ENCODE peak calls at places on chromosomes 5 and 9, in eight cellular contexts. One of them, this sample, is unnamed.
A peak's percentile ranks its signal among the peaks of the same experiment; 100 is the strongest.

GRCh38 chr5:73901455-73901854 is 275.5 kb downstream of the ARHGEF28 start:
- DNase-seq in HepG2: no peak
- DNase-seq in stomach: no peak
- DNase-seq in Panc1: no peak
- DNase-seq in SK-N-SH: no peak
- DNase-seq in HCT116: no peak
- DNase-seq in transverse colon: peak; percentile 25
- DNase-seq in GM23338: peak; percentile 40
- DNase-seq in this sample: no peak

GRCh38 chr5:147822686-147823491 is 8.6 kb downstream of the SPINK1 start:
- DNase-seq in stomach: peak; percentile 53
- DNase-seq in GM23338: peak; percentile 88
- DNase-seq in HCT116: peak; percentile 60
- DNase-seq in Panc1: peak; percentile 61
- DNase-seq in HepG2: peak; percentile 17
- DNase-seq in SK-N-SH: peak; percentile 48
- DNase-seq in transverse colon: peak; percentile 35
- DNase-seq in this sample: peak; percentile 73

GRCh38 chr5:31476607-31477200 is 55.2 kb downstream of the DROSHA start:
- DNase-seq in HepG2: no peak
- DNase-seq in transverse colon: no peak
- DNase-seq in GM23338: no peak
- DNase-seq in Panc1: no peak
- DNase-seq in SK-N-SH: no peak
- DNase-seq in stomach: no peak
- DNase-seq in HCT116: no peak
- DNase-seq in this sample: no peak

GRCh38 chr9:111870774-111871542 is 25.7 kb upstream of the UGCG start:
- DNase-seq in HCT116: no peak
- DNase-seq in transverse colon: no peak
- DNase-seq in SK-N-SH: no peak
- DNase-seq in stomach: no peak
- DNase-seq in HepG2: no peak
- DNase-seq in Panc1: no peak
- DNase-seq in GM23338: no peak
- DNase-seq in this sample: no peak

GRCh38 chr5:150075806-150076205 is 10.5 kb downstream of the CSF1R start:
- DNase-seq in HepG2: no peak
- DNase-seq in GM23338: no peak
- DNase-seq in SK-N-SH: peak; percentile 29
- DNase-seq in Panc1: no peak
- DNase-seq in transverse colon: no peak
- DNase-seq in stomach: peak; percentile 16
- DNase-seq in HCT116: no peak
- DNase-seq in this sample: no peak

GRCh38 chr9:72952914-72953313 is at the start of gene ALDH1A1:
- DNase-seq in GM23338: peak; percentile 73
- DNase-seq in HCT116: no peak
- DNase-seq in transverse colon: peak; percentile 64
- DNase-seq in Panc1: no peak
- DNase-seq in HepG2: peak; percentile 68
- DNase-seq in SK-N-SH: no peak
- DNase-seq in stomach: peak; percentile 70
- DNase-seq in this sample: no peak

GRCh38 chr9:107584186-107584585 is 94.6 kb upstream of the KLF4 start:
- DNase-seq in stomach: no peak
- DNase-seq in transverse colon: no peak
- DNase-seq in SK-N-SH: no peak
- DNase-seq in GM23338: no peak
- DNase-seq in HCT116: no peak
- DNase-seq in Panc1: no peak
- DNase-seq in HepG2: no peak
- DNase-seq in this sample: no peak

GRCh38 chr9:121963542-121963995 is 129.5 kb downstream of the TTLL11 start:
- DNase-seq in Panc1: no peak
- DNase-seq in stomach: no peak
- DNase-seq in transverse colon: no peak
- DNase-seq in HCT116: no peak
- DNase-seq in HepG2: no peak
- DNase-seq in SK-N-SH: no peak
- DNase-seq in GM23338: no peak
- DNase-seq in this sample: no peak

GRCh38 chr5:31225118-31225517 is 31.6 kb downstream of the CDH6 start:
- DNase-seq in Panc1: no peak
- DNase-seq in stomach: no peak
- DNase-seq in GM23338: no peak
- DNase-seq in HepG2: no peak
- DNase-seq in SK-N-SH: no peak
- DNase-seq in transverse colon: no peak
- DNase-seq in HCT116: no peak
- DNase-seq in this sample: no peak

GRCh38 chr5:144436007-144436406 is 265.3 kb downstream of the KCTD16 start:
- DNase-seq in transverse colon: no peak
- DNase-seq in stomach: no peak
- DNase-seq in SK-N-SH: no peak
- DNase-seq in HCT116: no peak
- DNase-seq in HepG2: no peak
- DNase-seq in GM23338: no peak
- DNase-seq in Panc1: no peak
- DNase-seq in this sample: no peak

GRCh38 chr9:133493845-133494540 is 15.1 kb upstream of the SLC2A6 start:
- DNase-seq in SK-N-SH: no peak
- DNase-seq in HCT116: no peak
- DNase-seq in transverse colon: no peak
- DNase-seq in GM23338: no peak
- DNase-seq in Panc1: no peak
- DNase-seq in stomach: no peak
- DNase-seq in HepG2: no peak
- DNase-seq in this sample: no peak

GRCh38 chr5:84197542-84197941 is 187.1 kb downstream of the EDIL3 start:
- DNase-seq in HepG2: no peak
- DNase-seq in stomach: no peak
- DNase-seq in SK-N-SH: no peak
- DNase-seq in transverse colon: no peak
- DNase-seq in GM23338: no peak
- DNase-seq in Panc1: no peak
- DNase-seq in HCT116: no peak
- DNase-seq in this sample: no peak

GRCh38 chr5:149633671-149634350 is 52.5 kb downstream of the ARHGEF37 start:
- DNase-seq in transverse colon: no peak
- DNase-seq in HepG2: no peak
- DNase-seq in stomach: no peak
- DNase-seq in Panc1: no peak
- DNase-seq in HCT116: no peak
- DNase-seq in GM23338: no peak
- DNase-seq in SK-N-SH: no peak
- DNase-seq in this sample: peak; percentile 17

GRCh38 chr5:175052351-175052750 is 328.0 kb downstream of the MSX2 start:
- DNase-seq in HCT116: no peak
- DNase-seq in HepG2: no peak
- DNase-seq in transverse colon: no peak
- DNase-seq in stomach: no peak
- DNase-seq in GM23338: no peak
- DNase-seq in SK-N-SH: no peak
- DNase-seq in Panc1: no peak
- DNase-seq in this sample: no peak

GRCh38 chr5:82074968-82075367 is 103.1 kb downstream of the ATG10 start:
- DNase-seq in HCT116: no peak
- DNase-seq in GM23338: no peak
- DNase-seq in stomach: no peak
- DNase-seq in Panc1: no peak
- DNase-seq in HepG2: no peak
- DNase-seq in SK-N-SH: no peak
- DNase-seq in transverse colon: no peak
- DNase-seq in this sample: no peak

GRCh38 chr9:134871941-134872340 is 8.7 kb upstream of the FCN2 start:
- DNase-seq in stomach: no peak
- DNase-seq in HepG2: no peak
- DNase-seq in SK-N-SH: no peak
- DNase-seq in HCT116: no peak
- DNase-seq in Panc1: no peak
- DNase-seq in GM23338: no peak
- DNase-seq in transverse colon: no peak
- DNase-seq in this sample: peak; percentile 84

GRCh38 chr5:81717815-81718214 is 33.1 kb downstream of the SSBP2 start:
- DNase-seq in HepG2: no peak
- DNase-seq in GM23338: no peak
- DNase-seq in stomach: no peak
- DNase-seq in SK-N-SH: no peak
- DNase-seq in Panc1: no peak
- DNase-seq in HCT116: no peak
- DNase-seq in transverse colon: no peak
- DNase-seq in this sample: no peak

GRCh38 chr5:121251954-121252353 is 599.7 kb upstream of the FTMT start:
- DNase-seq in GM23338: no peak
- DNase-seq in SK-N-SH: no peak
- DNase-seq in Panc1: peak; percentile 54
- DNase-seq in stomach: no peak
- DNase-seq in HCT116: peak; percentile 40
- DNase-seq in HepG2: peak; percentile 10
- DNase-seq in transverse colon: no peak
- DNase-seq in this sample: no peak

GRCh38 chr5:93581738-93582414 is 857 bp upstream of the NR2F1-AS1 start:
- DNase-seq in stomach: no peak
- DNase-seq in GM23338: peak; percentile 73
- DNase-seq in Panc1: no peak
- DNase-seq in HepG2: peak; percentile 41
- DNase-seq in SK-N-SH: no peak
- DNase-seq in transverse colon: no peak
- DNase-seq in HCT116: peak; percentile 76
- DNase-seq in this sample: peak; percentile 72

GRCh38 chr9:86773437-86773836 is 173.9 kb downstream of the GAS1 start:
- DNase-seq in transverse colon: no peak
- DNase-seq in GM23338: no peak
- DNase-seq in SK-N-SH: no peak
- DNase-seq in Panc1: no peak
- DNase-seq in HepG2: no peak
- DNase-seq in stomach: no peak
- DNase-seq in HCT116: no peak
- DNase-seq in this sample: no peak

GRCh38 chr9:105295986-105296385 is 51.5 kb downstream of the SLC44A1 start:
- DNase-seq in stomach: no peak
- DNase-seq in SK-N-SH: no peak
- DNase-seq in Panc1: no peak
- DNase-seq in HepG2: no peak
- DNase-seq in HCT116: no peak
- DNase-seq in transverse colon: no peak
- DNase-seq in GM23338: peak; percentile 58
- DNase-seq in this sample: no peak

GRCh38 chr9:16145196-16145950 is 592.5 kb downstream of the CCDC171 start:
- DNase-seq in HepG2: no peak
- DNase-seq in stomach: no peak
- DNase-seq in Panc1: no peak
- DNase-seq in transverse colon: no peak
- DNase-seq in GM23338: no peak
- DNase-seq in SK-N-SH: no peak
- DNase-seq in HCT116: no peak
- DNase-seq in this sample: no peak

GRCh38 chr9:33315371-33315770 is 25.1 kb downstream of the NFX1 start:
- DNase-seq in HepG2: no peak
- DNase-seq in GM23338: no peak
- DNase-seq in Panc1: no peak
- DNase-seq in SK-N-SH: no peak
- DNase-seq in stomach: no peak
- DNase-seq in HCT116: no peak
- DNase-seq in transverse colon: no peak
- DNase-seq in this sample: no peak

GRCh38 chr9:109351032-109351431 is 30.2 kb upstream of the EPB41L4B start:
- DNase-seq in transverse colon: no peak
- DNase-seq in Panc1: no peak
- DNase-seq in GM23338: no peak
- DNase-seq in HCT116: no peak
- DNase-seq in stomach: no peak
- DNase-seq in SK-N-SH: no peak
- DNase-seq in HepG2: no peak
- DNase-seq in this sample: no peak

GRCh38 chr9:129322641-129323375 is 144.7 kb upstream of the IER5L start:
- DNase-seq in stomach: no peak
- DNase-seq in HepG2: no peak
- DNase-seq in transverse colon: no peak
- DNase-seq in GM23338: no peak
- DNase-seq in Panc1: no peak
- DNase-seq in HCT116: no peak
- DNase-seq in SK-N-SH: no peak
- DNase-seq in this sample: peak; percentile 33
- H3K4me1 ChIP-seq in stomach: peaks cover 56% of the 10 kb centered on the region
- H3K4me1 ChIP-seq in HepG2: peaks cover 98% of the 10 kb centered on the region
- H3K4me1 ChIP-seq in transverse colon: peaks cover 24% of the 10 kb centered on the region
- H3K4me1 ChIP-seq in GM23338: peaks cover 9% of the 10 kb centered on the region
- H3K4me1 ChIP-seq in Panc1: peaks cover 7% of the 10 kb centered on the region
- H3K4me1 ChIP-seq in HCT116: no peaks in the 10 kb centered on the region
- H3K4me1 ChIP-seq in SK-N-SH: peaks cover 20% of the 10 kb centered on the region
- H3K4me1 ChIP-seq in this sample: no peaks in the 10 kb centered on the region

GRCh38 chr9:31799953-31800609 is 584.4 kb upstream of the ACO1 start:
- DNase-seq in HCT116: peak; percentile 19
- DNase-seq in HepG2: peak; percentile 24
- DNase-seq in Panc1: no peak
- DNase-seq in GM23338: peak; percentile 82
- DNase-seq in transverse colon: no peak
- DNase-seq in SK-N-SH: no peak
- DNase-seq in stomach: no peak
- DNase-seq in this sample: no peak
- TF ChIP-seq CTCF in HCT116: peak; percentile 29
- TF ChIP-seq CTCF in HepG2: peak; percentile 77
- TF ChIP-seq CTCF in Panc1: peak; percentile 53
- TF ChIP-seq CTCF in GM23338: peak; percentile 93
- TF ChIP-seq CTCF in transverse colon: no peak
- TF ChIP-seq CTCF in SK-N-SH: peak; percentile 69
- TF ChIP-seq CTCF in stomach: no peak
- TF ChIP-seq CTCF in this sample: no peak

DNA sequence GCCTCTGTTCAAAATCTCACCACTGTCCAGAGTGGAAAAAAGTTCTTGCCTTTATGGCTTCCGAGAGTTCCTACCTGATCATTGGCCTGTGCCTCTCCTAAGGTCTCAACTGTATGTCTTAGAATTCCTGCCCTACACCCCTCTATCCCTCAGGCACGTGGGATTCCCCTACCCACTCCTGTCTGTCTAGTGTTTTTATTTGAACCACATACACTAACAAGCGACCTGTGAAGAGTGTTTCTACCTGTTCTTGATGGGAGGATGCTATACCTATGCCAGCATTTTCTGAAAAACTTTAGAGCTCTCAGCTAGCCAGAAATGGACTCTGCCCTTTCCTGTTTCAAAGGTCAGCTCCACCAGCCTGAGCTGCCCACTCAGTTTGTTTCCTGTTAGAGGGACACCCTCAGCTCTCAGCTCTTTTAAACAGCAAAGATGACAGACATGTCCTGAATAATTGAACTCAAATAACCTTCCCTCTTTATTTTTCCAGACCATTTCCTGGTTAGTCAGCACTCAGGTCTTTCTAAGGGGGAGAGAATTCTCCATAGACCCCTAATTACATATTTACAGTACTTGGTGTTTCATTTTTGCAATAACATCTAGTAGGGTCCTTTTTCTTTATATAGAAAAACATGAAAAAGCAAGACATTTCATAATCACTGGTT is 214.8 kb downstream of the AOPEP start:
- DNase-seq in HepG2: peak; percentile 94
- DNase-seq in transverse colon: peak; percentile 51
- DNase-seq in stomach: no peak
- DNase-seq in GM23338: no peak
- DNase-seq in SK-N-SH: no peak
- DNase-seq in HCT116: no peak
- DNase-seq in Panc1: no peak
- DNase-seq in this sample: no peak
- TF ChIP-seq POLR2AphosphoS5 in HepG2: no peak
- TF ChIP-seq POLR2AphosphoS5 in transverse colon: no peak
- TF ChIP-seq POLR2AphosphoS5 in stomach: no peak
- TF ChIP-seq POLR2AphosphoS5 in GM23338: no peak
- TF ChIP-seq POLR2AphosphoS5 in SK-N-SH: no peak
- TF ChIP-seq POLR2AphosphoS5 in HCT116: no peak
- TF ChIP-seq POLR2AphosphoS5 in Panc1: no peak
- TF ChIP-seq POLR2AphosphoS5 in this sample: no peak

GRCh38 chr5:105978011-105978410 is 1692.7 kb downstream of the EFNA5 start:
- DNase-seq in HepG2: no peak
- DNase-seq in Panc1: no peak
- DNase-seq in HCT116: no peak
- DNase-seq in stomach: no peak
- DNase-seq in GM23338: no peak
- DNase-seq in SK-N-SH: no peak
- DNase-seq in transverse colon: no peak
- DNase-seq in this sample: no peak
- H3K4me1 ChIP-seq in HepG2: no peaks in the 10 kb centered on the region
- H3K4me1 ChIP-seq in Panc1: no peaks in the 10 kb centered on the region
- H3K4me1 ChIP-seq in HCT116: no peaks in the 10 kb centered on the region
- H3K4me1 ChIP-seq in stomach: no peaks in the 10 kb centered on the region
- H3K4me1 ChIP-seq in GM23338: no peaks in the 10 kb centered on the region
- H3K4me1 ChIP-seq in SK-N-SH: no peaks in the 10 kb centered on the region
- H3K4me1 ChIP-seq in transverse colon: no peaks in the 10 kb centered on the region
- H3K4me1 ChIP-seq in this sample: no peaks in the 10 kb centered on the region

This sample was measured in sigmoid colon.